ENCODE peak calls at places on chromosomes 7 and 10, in six cellular contexts. I is SK-N-MC; S is GM06990; K is C1 segment of cervical spinal cord; Y is stimulated activated CD4-positive, alpha-beta T cell treated with anti-CD3 and anti-CD28 coated beads, Interleukin-15, amount 100 ng/mL, for 24 hours; Z is NCI-H460. J is an unnamed sample.
A peak's percentile ranks its signal among the peaks of the same experiment; 100 is the strongest.

GRCh38 chr7:83936056-83936703 is 258.4 kb downstream of the SEMA3A start:
- DNase-seq in I (peak; percentile 56), S (no peak), K (no peak), Y (peak; percentile 54), Z (peak; percentile 81), J (peak; percentile 26)

GRCh38 chr10:84540022-84540616 is 211.7 kb downstream of the CCSER2 start:
- DNase-seq in I (no peak), S (no peak), K (no peak), Y (no peak), Z (no peak), J (no peak)

GRCh38 chr7:51276967-51277366 is 39.6 kb downstream of the COBL start:
- DNase-seq in I (no peak), S (no peak), K (no peak), Y (no peak), Z (no peak), J (no peak)

GRCh38 chr7:105224884-105225651 is 163.7 kb downstream of the SRPK2 start:
- DNase-seq in I (no peak), S (peak; percentile 23), K (no peak), Y (no peak), Z (peak; percentile 40), J (peak; percentile 61)

GRCh38 chr7:14590206-14590605 is 312.3 kb downstream of the DGKB start:
- DNase-seq in I (no peak), S (no peak), K (no peak), Y (no peak), Z (no peak), J (no peak)

GRCh38 chr10:11178606-11179221 is 161.0 kb downstream of the CELF2 start:
- DNase-seq in I (no peak), S (peak; percentile 63), K (no peak), Y (peak; percentile 86), Z (no peak), J (no peak)

GRCh38 chr10:58818889-58819288 is 306.2 kb downstream of the BICC1 start:
- DNase-seq in I (no peak), S (no peak), K (no peak), Y (no peak), Z (peak; percentile 28), J (no peak)

GRCh38 chr10:99633832-99634231 is 13.6 kb upstream of the SLC25A28 start:
- DNase-seq in I (no peak), S (no peak), K (no peak), Y (no peak), Z (no peak), J (no peak)

GRCh38 chr10:92240289-92241157 is 50.4 kb downstream of the CPEB3 start:
- DNase-seq in I (no peak), S (peak; percentile 38), K (peak; percentile 3), Y (peak; percentile 28), Z (peak; percentile 67), J (no peak)

GRCh38 chr7:23474829-23475578 is 4.7 kb upstream of the IGF2BP3 start:
- DNase-seq in I (no peak), S (no peak), K (no peak), Y (no peak), Z (no peak), J (no peak)

GRCh38 chr7:10939237-10939910 is 34.3 kb upstream of the PHF14 start:
- DNase-seq in I (no peak), S (no peak), K (no peak), Y (no peak), Z (no peak), J (no peak)

GRCh38 chr7:130896051-130896881 is 162.3 kb upstream of the KLF14 start:
- DNase-seq in I (no peak), S (no peak), K (no peak), Y (no peak), Z (no peak), J (no peak)

GRCh38 chr7:145644426-145645154 is 472.0 kb upstream of the CNTNAP2 start:
- DNase-seq in I (no peak), S (no peak), K (no peak), Y (no peak), Z (no peak), J (no peak)

GRCh38 chr10:124105045-124105444 is 11.6 kb upstream of the CHST15 start:
- DNase-seq in I (no peak), S (no peak), K (no peak), Y (no peak), Z (no peak), J (no peak)

GRCh38 chr7:116500071-116500853 is 724 bp downstream of the CAV2 start:
- DNase-seq in I (no peak), S (peak; percentile 8), K (no peak), Y (peak; percentile 70), Z (peak; percentile 5), J (no peak)

GRCh38 chr10:132677096-132677904 is 108.6 kb downstream of the NKX6-2 start:
- DNase-seq in I (no peak), S (no peak), K (no peak), Y (no peak), Z (no peak), J (no peak)

GRCh38 chr10:27844223-27844622 is 98.6 kb upstream of the MKX start:
- DNase-seq in I (no peak), S (no peak), K (no peak), Y (no peak), Z (no peak), J (no peak)

GRCh38 chr10:81575007-81575406 is 300.0 kb upstream of the NRG3 start:
- DNase-seq in I (no peak), S (no peak), K (no peak), Y (no peak), Z (no peak), J (no peak)

GRCh38 chr7:30933124-30933893 is 21.7 kb downstream of the AQP1 start:
- DNase-seq in I (no peak), S (no peak), K (no peak), Y (no peak), Z (no peak), J (no peak)

GRCh38 chr10:125033146-125033924 is 91.4 kb downstream of the ZRANB1 start:
- DNase-seq in I (no peak), S (no peak), K (no peak), Y (no peak), Z (no peak), J (no peak)

GRCh38 chr7:44283381-44284211 is 41.8 kb downstream of the CAMK2B start:
- DNase-seq in I (no peak), S (no peak), K (no peak), Y (peak; percentile 0), Z (no peak), J (no peak)

J was measured in pulmonary artery endothelial cell.